ENCODE peak calls at places on chromosome X, in four cellular contexts. Y is dorsolateral prefrontal cortex, M is gastrocnemius medialis, P is T follicular helper cell. Z is an unnamed sample.

GRCh38 chrX:152897216-152898144 is at the start of gene ZNF185:
- DNase-seq in Y (no peak), M (no peak), P (no peak), Z (no peak)

GRCh38 chrX:107448625-107449468 is 605 bp upstream of the FRMPD3 start:
- DNase-seq in Y (no peak), M (no peak), P (no peak), Z (no peak)

GRCh38 chrX:30735839-30736238 is 82.6 kb downstream of the GK start:
- DNase-seq in Y (no peak), M (no peak), P (peak), Z (no peak)

GRCh38 chrX:40151211-40152172 is 53.7 kb upstream of the BCOR start:
- DNase-seq in Y (no peak), M (no peak), P (no peak), Z (no peak)

GRCh38 chrX:42708222-42708621 is 69.7 kb downstream of the PPP1R2C start:
- DNase-seq in Y (no peak), M (no peak), P (no peak), Z (no peak)

GRCh38 chrX:72545990-72546389 is 26.7 kb downstream of the HDAC8 start:
- DNase-seq in Y (no peak), M (no peak), P (no peak), Z (no peak)

GRCh38 chrX:153828723-153829548 is 1.4 kb downstream of the PDZD4 start:
- DNase-seq in Y (no peak), M (no peak), P (no peak), Z (no peak)

GRCh38 chrX:17375631-17376380 is 806 bp downstream of the NHS start:
- DNase-seq in Y (no peak), M (no peak), P (no peak), Z (no peak)

GRCh38 chrX:56219702-56220101 is 12.5 kb upstream of the KLF8 start:
- DNase-seq in Y (no peak), M (no peak), P (no peak), Z (no peak)

GRCh38 chrX:136823175-136823574 is 42.4 kb upstream of the ARHGEF6 start:
- DNase-seq in Y (no peak), M (no peak), P (no peak), Z (no peak)

GRCh38 chrX:97597954-97598353 is 714.2 kb downstream of the RPA4 start:
- DNase-seq in Y (no peak), M (no peak), P (no peak), Z (no peak)

GRCh38 chrX:148310402-148311200 is 189.8 kb upstream of the AFF2 start:
- DNase-seq in Y (no peak), M (no peak), P (peak), Z (no peak)

GRCh38 chrX:71098302-71098701 is 2.7 kb downstream of the FOXO4 start:
- DNase-seq in Y (peak), M (no peak), P (peak), Z (no peak)

GRCh38 chrX:55593756-55594257 is 29.4 kb upstream of the FOXR2 start:
- DNase-seq in Y (no peak), M (no peak), P (no peak), Z (no peak)

GRCh38 chrX:16743604-16744325 is 24.4 kb downstream of the SYAP1 start:
- DNase-seq in Y (no peak), M (no peak), P (no peak), Z (no peak)

GRCh38 chrX:136750364-136750763 is 30.4 kb downstream of the ARHGEF6 start:
- DNase-seq in Y (no peak), M (no peak), P (no peak), Z (no peak)

GRCh38 chrX:150690126-150690525 is 3.1 kb upstream of the MTMR1 start:
- DNase-seq in Y (no peak), M (no peak), P (no peak), Z (no peak)

GRCh38 chrX:97267916-97268680 is 384.4 kb downstream of the RPA4 start:
- DNase-seq in Y (no peak), M (no peak), P (no peak), Z (no peak)

GRCh38 chrX:118347131-118347530 is 1.2 kb downstream of the WDR44 start:
- DNase-seq in Y (no peak), M (no peak), P (no peak), Z (no peak)

GRCh38 chrX:67619253-67619652 is 75.4 kb downstream of the AR start:
- DNase-seq in Y (no peak), M (no peak), P (no peak), Z (no peak)

GRCh38 chrX:70301716-70302115 is 11.8 kb downstream of the KIF4A start:
- DNase-seq in Y (no peak), M (no peak), P (no peak), Z (no peak)

GRCh38 chrX:33183366-33183765 is 28.0 kb downstream of the DMD start:
- DNase-seq in Y (no peak), M (peak), P (no peak), Z (no peak)

GRCh38 chrX:40158036-40158706 is 60.4 kb upstream of the BCOR start:
- DNase-seq in Y (no peak), M (no peak), P (no peak), Z (no peak)

GRCh38 chrX:130704053-130705038 is 198.7 kb downstream of the ENOX2 start:
- DNase-seq in Y (no peak), M (no peak), P (no peak), Z (no peak)

GRCh38 chrX:19673334-19674040 is 158.2 kb upstream of the MAP3K15 start:
- DNase-seq in Y (no peak), M (peak), P (no peak), Z (no peak)